ENCODE peak calls at places on chromosomes 1 and 21, in six cellular contexts. I is left lung, B is heart right ventricle, Z is fibroblast of mammary gland, X is ascending aorta, Q is lower lobe of right lung. F is an unnamed sample.

GRCh38 chr1:83508485-83509151 is 490.3 kb downstream of the TTLL7 start:
- DNase-seq in I (no peak), B (peak; percentile 58), Z (peak; percentile 93), X (no peak), Q (no peak), F (no peak)

GRCh38 chr21:34526618-34527290 is 14.7 kb upstream of the KCNE1 start:
- DNase-seq in I (no peak), B (peak; percentile 92), Z (peak; percentile 100), X (peak; percentile 96), Q (peak; percentile 62), F (peak; percentile 71)

GRCh38 chr1:242569867-242570266 is 45.4 kb upstream of the PLD5 start:
- DNase-seq in I (no peak), B (no peak), Z (peak; percentile 18), X (no peak), Q (no peak), F (no peak)

GRCh38 chr1:21299780-21300395 is 9.6 kb upstream of the ECE1 start:
- DNase-seq in I (no peak), B (no peak), Z (peak; percentile 48), X (no peak), Q (no peak), F (no peak)

GRCh38 chr21:33825898-33826297 is 89.7 kb downstream of the ATP5PO start:
- DNase-seq in I (no peak), B (no peak), Z (peak; percentile 65), X (no peak), Q (no peak), F (no peak)

GRCh38 chr1:156670791-156671190 is 6.4 kb downstream of the NES start:
- DNase-seq in I (peak; percentile 36), B (no peak), Z (no peak), X (no peak), Q (no peak), F (no peak)

GRCh38 chr1:245715291-245715701 is 560.5 kb downstream of the KIF26B start:
- DNase-seq in I (no peak), B (no peak), Z (peak; percentile 25), X (no peak), Q (no peak), F (peak; percentile 46)

GRCh38 chr1:29648798-29649374 is 412.6 kb downstream of the PTPRU start:
- DNase-seq in I (no peak), B (peak; percentile 0), Z (no peak), X (peak; percentile 16), Q (no peak), F (no peak)

GRCh38 chr1:60809204-60809985 is 273.0 kb upstream of the NFIA start:
- DNase-seq in I (no peak), B (no peak), Z (no peak), X (no peak), Q (no peak), F (no peak)

GRCh38 chr1:11800756-11801433 is 4.9 kb downstream of the MTHFR start:
- DNase-seq in I (no peak), B (no peak), Z (no peak), X (no peak), Q (no peak), F (peak; percentile 55)

GRCh38 chr21:28554660-28555475 is 437.8 kb downstream of the LTN1 start:
- DNase-seq in I (no peak), B (no peak), Z (no peak), X (no peak), Q (no peak), F (peak; percentile 1)

GRCh38 chr1:12477301-12477700 is 140.7 kb downstream of the DHRS3 start:
- DNase-seq in I (no peak), B (no peak), Z (no peak), X (peak; percentile 39), Q (no peak), F (no peak)

GRCh38 chr1:209643295-209644020 is 8.8 kb downstream of the LAMB3 start:
- DNase-seq in I (no peak), B (peak; percentile 88), Z (peak; percentile 51), X (no peak), Q (no peak), F (no peak)

GRCh38 chr1:208531003-208531750 is 287.0 kb upstream of the PLXNA2 start:
- DNase-seq in I (no peak), B (no peak), Z (no peak), X (no peak), Q (no peak), F (no peak)
- TF ChIP-seq CTCF in I (no peak), B (no peak), Z (no peak), X (no peak), Q (no peak), F (no peak)

DNA sequence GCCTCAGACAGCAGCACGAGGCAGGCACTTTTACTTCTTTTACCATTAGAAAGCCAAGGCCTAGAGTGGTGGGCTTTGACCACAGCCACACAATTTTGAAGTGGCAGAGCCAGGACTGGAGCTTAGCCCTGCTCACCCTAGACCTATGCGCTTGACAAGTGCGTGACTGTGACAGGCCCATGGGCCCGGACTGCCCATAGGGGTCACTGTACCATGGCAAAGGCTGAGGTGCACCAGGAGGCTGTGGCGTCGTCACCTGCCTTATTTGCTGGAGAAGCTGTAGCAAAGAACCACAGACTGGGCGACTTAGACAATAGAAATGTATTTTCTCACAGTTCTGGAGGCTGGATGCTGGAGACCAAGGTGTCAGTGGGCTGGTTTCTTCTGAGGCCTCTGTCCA is 2.6 kb upstream of the TMEM82 start:
- DNase-seq in I (no peak), B (no peak), Z (no peak), X (no peak), Q (no peak), F (no peak)
- TF ChIP-seq CTCF in I (no peak), B (no peak), Z (no peak), X (peak; percentile 12), Q (peak; percentile 21), F (no peak)

GRCh38 chr1:15172405-15173259 is 19.1 kb downstream of the TMEM51 start:
- DNase-seq in I (no peak), B (no peak), Z (peak; percentile 24), X (no peak), Q (no peak), F (no peak)

GRCh38 chr1:15171271-15171908 is 17.8 kb downstream of the TMEM51 start:
- DNase-seq in I (no peak), B (no peak), Z (no peak), X (no peak), Q (no peak), F (no peak)

GRCh38 chr1:15170071-15170470 is 16.5 kb downstream of the TMEM51 start:
- DNase-seq in I (no peak), B (no peak), Z (no peak), X (no peak), Q (no peak), F (no peak)

GRCh38 chr1:15167386-15167785 is 13.8 kb downstream of the TMEM51 start:
- DNase-seq in I (no peak), B (no peak), Z (no peak), X (no peak), Q (no peak), F (no peak)

DNA sequence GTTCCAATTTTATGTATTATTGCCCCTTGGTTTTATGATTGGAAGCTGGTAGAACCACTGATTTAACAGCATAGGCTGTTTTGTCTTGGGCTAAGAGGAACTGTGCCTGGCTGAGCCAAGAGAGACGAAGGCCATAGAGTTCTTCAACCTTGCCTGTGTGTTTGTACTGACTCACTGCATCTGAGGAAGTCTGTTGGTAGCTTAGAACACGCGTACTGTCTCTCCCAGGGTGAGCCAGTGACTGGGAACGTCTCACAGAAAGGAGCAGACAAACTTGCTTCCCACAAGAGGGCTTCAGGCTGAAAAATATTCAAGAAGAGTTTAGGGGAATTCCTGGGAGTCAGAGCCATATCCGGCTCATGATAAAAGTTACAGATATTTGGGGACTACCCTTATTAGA is 14.9 kb downstream of the TMEM51 start:
- DNase-seq in I (no peak), B (no peak), Z (peak; percentile 90), X (no peak), Q (no peak), F (peak; percentile 46)
- TF ChIP-seq CTCF in I (no peak), B (no peak), Z (no peak), X (no peak), Q (no peak), F (no peak)

DNA sequence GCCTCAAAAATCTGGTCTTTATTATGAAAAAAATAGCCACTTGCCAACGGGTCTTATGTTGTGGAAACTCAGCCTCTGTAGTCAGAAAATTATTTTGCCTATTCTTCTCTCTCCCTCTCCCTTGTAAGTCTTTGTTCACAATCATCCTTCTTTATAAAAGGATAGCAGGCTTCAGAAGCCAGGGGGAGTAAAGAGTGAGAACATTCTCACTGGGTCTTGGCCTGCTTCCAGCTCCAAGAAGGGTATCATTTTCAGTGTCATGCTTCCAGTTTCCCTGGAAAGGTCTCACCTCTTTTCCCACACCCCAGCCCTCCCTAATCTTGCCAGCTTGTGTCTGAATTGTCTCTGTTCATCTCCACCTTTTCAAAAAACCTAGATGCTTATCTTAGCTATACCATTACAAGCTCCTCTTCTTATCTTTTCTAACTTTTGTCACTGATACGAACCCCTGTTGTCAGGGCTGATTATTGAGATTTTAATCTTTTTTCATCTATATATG is 346.2 kb upstream of the LRRC7 start:
- DNase-seq in I (no peak), B (no peak), Z (no peak), X (no peak), Q (no peak), F (no peak)
- TF ChIP-seq CTCF in I (no peak), B (no peak), Z (no peak), X (no peak), Q (no peak), F (no peak)

GRCh38 chr1:201739054-201739453 is 89.9 kb upstream of the IPO9 start:
- DNase-seq in I (no peak), B (no peak), Z (no peak), X (no peak), Q (no peak), F (no peak)

GRCh38 chr1:201737350-201738060 is 91.5 kb upstream of the IPO9 start:
- DNase-seq in I (no peak), B (peak; percentile 80), Z (peak; percentile 79), X (no peak), Q (no peak), F (no peak)

GRCh38 chr1:201740609-201741231 is 88.2 kb upstream of the IPO9 start:
- DNase-seq in I (no peak), B (no peak), Z (no peak), X (no peak), Q (no peak), F (no peak)

GRCh38 chr1:201740086-201740541 is 88.8 kb upstream of the IPO9 start:
- DNase-seq in I (no peak), B (no peak), Z (no peak), X (no peak), Q (no peak), F (peak; percentile 26)

GRCh38 chr1:201739492-201740085 is 89.4 kb upstream of the IPO9 start:
- DNase-seq in I (peak; percentile 83), B (peak; percentile 62), Z (no peak), X (peak; percentile 81), Q (peak; percentile 70), F (peak; percentile 72)
- TF ChIP-seq CTCF in I (no peak), B (no peak), Z (no peak), X (no peak), Q (no peak), F (no peak)

F was measured in Calu3.